ENCODE peak calls at places on chromosomes 13 and 19, in five cellular contexts. One of them, this sample, is unnamed. For H3K4me1, the result is how much of the 10 kb centered on the place peaks cover.

GRCh38 chr19:3565177-3565576 is 7.6 kb upstream of the HMG20B start:
- DNase-seq in HepG2: peak
- DNase-seq in pancreas: no peak
- DNase-seq in breast epithelium: no peak
- DNase-seq in left lung: no peak
- DNase-seq in this sample: no peak

GRCh38 chr13:104408733-104409132 is 1342.5 kb upstream of the SLC10A2 start:
- DNase-seq in pancreas: no peak
- DNase-seq in left lung: no peak
- DNase-seq in HepG2: no peak
- DNase-seq in breast epithelium: no peak
- DNase-seq in this sample: no peak

GRCh38 chr19:2841858-2842574 is 741 bp downstream of the ZNF555 start:
- DNase-seq in pancreas: no peak
- DNase-seq in breast epithelium: no peak
- DNase-seq in HepG2: no peak
- DNase-seq in left lung: no peak
- DNase-seq in this sample: peak

GRCh38 chr13:94950303-94950702 is 238.0 kb upstream of the SOX21 start:
- DNase-seq in left lung: no peak
- DNase-seq in breast epithelium: no peak
- DNase-seq in HepG2: no peak
- DNase-seq in pancreas: no peak
- DNase-seq in this sample: no peak

GRCh38 chr19:46731007-46731501 is 14.1 kb upstream of the PRKD2 start:
- DNase-seq in left lung: peak
- DNase-seq in pancreas: no peak
- DNase-seq in breast epithelium: no peak
- DNase-seq in HepG2: no peak
- DNase-seq in this sample: no peak

GRCh38 chr13:37453246-37453645 is 145.3 kb downstream of the POSTN start:
- DNase-seq in HepG2: no peak
- DNase-seq in breast epithelium: no peak
- DNase-seq in pancreas: no peak
- DNase-seq in left lung: no peak
- DNase-seq in this sample: no peak

GRCh38 chr13:75587679-75588078 is 38.1 kb downstream of the UCHL3 start:
- DNase-seq in breast epithelium: no peak
- DNase-seq in left lung: no peak
- DNase-seq in pancreas: no peak
- DNase-seq in HepG2: peak
- DNase-seq in this sample: no peak

GRCh38 chr13:46288570-46289259 is 77.0 kb downstream of the LRRC63 start:
- DNase-seq in breast epithelium: no peak
- DNase-seq in left lung: no peak
- DNase-seq in pancreas: no peak
- DNase-seq in HepG2: peak
- DNase-seq in this sample: peak

GRCh38 chr19:19420570-19421301 is 15.3 kb downstream of the GATAD2A start:
- DNase-seq in left lung: no peak
- DNase-seq in pancreas: no peak
- DNase-seq in HepG2: no peak
- DNase-seq in breast epithelium: no peak
- DNase-seq in this sample: no peak

GRCh38 chr19:16641695-16642094 is 13.7 kb upstream of the MED26 start:
- DNase-seq in HepG2: no peak
- DNase-seq in breast epithelium: no peak
- DNase-seq in left lung: no peak
- DNase-seq in pancreas: no peak
- DNase-seq in this sample: no peak

GRCh38 chr19:658916-659839 is 3.8 kb downstream of the RNF126 start:
- DNase-seq in breast epithelium: no peak
- DNase-seq in HepG2: no peak
- DNase-seq in pancreas: no peak
- DNase-seq in left lung: no peak
- DNase-seq in this sample: peak

GRCh38 chr19:10132848-10133350 is 13.2 kb upstream of the EIF3G start:
- DNase-seq in HepG2: no peak
- DNase-seq in left lung: no peak
- DNase-seq in pancreas: no peak
- DNase-seq in breast epithelium: no peak
- DNase-seq in this sample: no peak

GRCh38 chr19:801030-801860 is 4.0 kb downstream of the PTBP1 start:
- DNase-seq in breast epithelium: no peak
- DNase-seq in HepG2: no peak
- DNase-seq in pancreas: peak
- DNase-seq in left lung: peak
- DNase-seq in this sample: no peak

GRCh38 chr13:35920816-35921215 is 210.4 kb downstream of the DCLK1 start:
- DNase-seq in HepG2: no peak
- DNase-seq in pancreas: no peak
- DNase-seq in left lung: no peak
- DNase-seq in breast epithelium: no peak
- DNase-seq in this sample: no peak

GRCh38 chr19:48837081-48837524 is 812 bp upstream of the HSD17B14 start:
- DNase-seq in pancreas: peak
- DNase-seq in left lung: peak
- DNase-seq in HepG2: no peak
- DNase-seq in breast epithelium: peak
- DNase-seq in this sample: peak

GRCh38 chr13:47211106-47211505 is 314.3 kb upstream of the HTR2A start:
- DNase-seq in breast epithelium: no peak
- DNase-seq in left lung: no peak
- DNase-seq in HepG2: no peak
- DNase-seq in pancreas: no peak
- DNase-seq in this sample: no peak

GRCh38 chr19:49801966-49802661 is 11.0 kb downstream of the FUZ start:
- DNase-seq in pancreas: peak
- DNase-seq in HepG2: no peak
- DNase-seq in left lung: peak
- DNase-seq in breast epithelium: peak
- DNase-seq in this sample: no peak

GRCh38 chr19:53818756-53819155 is 5.4 kb downstream of the NLRP12 start:
- DNase-seq in breast epithelium: no peak
- DNase-seq in pancreas: no peak
- DNase-seq in left lung: no peak
- DNase-seq in HepG2: no peak
- DNase-seq in this sample: no peak

DNA sequence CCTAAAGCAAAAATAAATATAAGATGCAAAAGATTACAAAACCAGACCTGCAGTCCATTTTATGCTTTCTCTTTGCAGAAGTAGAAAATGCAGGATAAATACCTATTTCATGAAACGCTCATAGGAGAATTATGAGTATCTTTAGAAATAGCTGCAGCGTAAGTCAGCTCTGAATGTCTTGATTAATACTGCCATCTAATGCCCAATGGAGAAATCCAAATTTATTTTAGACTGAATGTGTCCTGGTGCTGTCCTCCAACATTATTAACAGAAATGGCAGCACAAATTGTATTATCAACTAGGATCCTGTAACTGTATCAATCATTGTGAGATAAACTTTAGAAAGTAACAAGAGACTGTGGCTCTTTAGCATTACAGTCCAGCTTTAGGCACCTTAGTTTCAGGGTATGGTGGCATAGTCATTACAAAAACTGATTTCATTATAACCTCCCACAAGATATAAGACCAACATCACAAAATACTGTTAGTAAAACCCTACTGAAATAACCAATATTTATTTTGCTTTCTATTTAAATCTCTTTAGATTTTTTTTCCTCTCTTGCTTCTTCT is 162.1 kb upstream of the MIR17HG start:
- DNase-seq in breast epithelium: no peak
- DNase-seq in left lung: no peak
- DNase-seq in pancreas: no peak
- DNase-seq in HepG2: peak
- DNase-seq in this sample: peak
- TF ChIP-seq CTCF in breast epithelium: no peak
- TF ChIP-seq CTCF in left lung: peak
- TF ChIP-seq CTCF in pancreas: no peak
- TF ChIP-seq CTCF in HepG2: no peak
- TF ChIP-seq CTCF in this sample: no peak

GRCh38 chr19:52535831-52536800 is 8.6 kb downstream of the ZNF808 start:
- DNase-seq in pancreas: peak
- DNase-seq in HepG2: no peak
- DNase-seq in breast epithelium: peak
- DNase-seq in left lung: peak
- DNase-seq in this sample: peak
- H3K4me3 ChIP-seq in pancreas: peak
- H3K4me3 ChIP-seq in HepG2: no peak
- H3K4me3 ChIP-seq in breast epithelium: peak
- H3K4me3 ChIP-seq in left lung: peak
- H3K4me3 ChIP-seq in this sample: peak

DNA sequence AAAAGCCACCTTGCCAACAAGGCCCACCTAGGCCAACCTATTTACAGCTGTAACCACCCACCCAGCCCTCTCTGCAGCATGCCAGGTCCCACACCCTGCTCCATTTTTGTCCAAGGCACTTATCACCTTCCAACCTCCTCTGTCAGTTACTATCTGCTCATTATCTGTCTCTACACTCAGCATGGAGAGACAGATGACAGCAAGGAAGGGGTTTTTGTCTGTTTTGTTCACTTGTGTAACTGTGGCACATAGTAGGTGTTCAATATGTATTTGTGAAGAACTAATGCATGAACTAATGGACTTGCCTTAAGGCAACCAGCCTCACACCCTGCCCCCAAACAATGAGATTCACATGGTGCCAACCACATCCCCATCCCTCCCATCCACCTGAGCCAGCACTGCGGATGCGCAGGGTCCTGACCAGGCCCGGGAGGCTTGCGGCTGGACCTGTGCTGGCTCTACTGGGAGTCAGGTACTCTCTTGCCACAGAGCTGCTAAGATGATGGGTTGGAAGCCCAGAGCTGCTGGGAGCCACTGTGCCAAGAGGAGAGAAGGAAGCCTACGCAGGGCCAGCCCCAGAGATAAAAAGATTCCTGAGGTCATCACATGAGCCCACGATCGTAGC is 17.2 kb downstream of the DEDD2 start:
- DNase-seq in breast epithelium: no peak
- DNase-seq in pancreas: no peak
- DNase-seq in HepG2: no peak
- DNase-seq in left lung: no peak
- DNase-seq in this sample: no peak
- H3K4me1 ChIP-seq in breast epithelium: under half
- H3K4me1 ChIP-seq in pancreas: under half
- H3K4me1 ChIP-seq in HepG2: under half
- H3K4me1 ChIP-seq in left lung: half or more
- H3K4me1 ChIP-seq in this sample: half or more

GRCh38 chr13:22040810-22041364 is 370.0 kb downstream of the FGF9 start:
- DNase-seq in HepG2: no peak
- DNase-seq in pancreas: no peak
- DNase-seq in left lung: no peak
- DNase-seq in breast epithelium: no peak
- DNase-seq in this sample: no peak
- TF ChIP-seq CTCF in HepG2: no peak
- TF ChIP-seq CTCF in pancreas: no peak
- TF ChIP-seq CTCF in left lung: no peak
- TF ChIP-seq CTCF in breast epithelium: no peak
- TF ChIP-seq CTCF in this sample: no peak

GRCh38 chr19:35040474-35040825 is 1.1 kb upstream of the HPN start:
- DNase-seq in pancreas: peak
- DNase-seq in left lung: no peak
- DNase-seq in breast epithelium: no peak
- DNase-seq in HepG2: no peak
- DNase-seq in this sample: no peak
- H3K4me3 ChIP-seq in pancreas: peak
- H3K4me3 ChIP-seq in left lung: peak
- H3K4me3 ChIP-seq in breast epithelium: peak
- H3K4me3 ChIP-seq in HepG2: peak
- H3K4me3 ChIP-seq in this sample: no peak

GRCh38 chr13:44300895-44301638 is 72.6 kb upstream of the SERP2 start:
- DNase-seq in HepG2: no peak
- DNase-seq in breast epithelium: peak
- DNase-seq in pancreas: peak
- DNase-seq in left lung: peak
- DNase-seq in this sample: no peak

GRCh38 chr13:44303681-44304432 is 69.8 kb upstream of the SERP2 start:
- DNase-seq in left lung: no peak
- DNase-seq in breast epithelium: peak
- DNase-seq in HepG2: no peak
- DNase-seq in pancreas: no peak
- DNase-seq in this sample: no peak

GRCh38 chr13:44302948-44303575 is 70.6 kb upstream of the SERP2 start:
- DNase-seq in HepG2: no peak
- DNase-seq in breast epithelium: no peak
- DNase-seq in left lung: no peak
- DNase-seq in pancreas: no peak
- DNase-seq in this sample: no peak

GRCh38 chr13:44301639-44302015 is 72.0 kb upstream of the SERP2 start:
- DNase-seq in breast epithelium: no peak
- DNase-seq in left lung: no peak
- DNase-seq in HepG2: no peak
- DNase-seq in pancreas: no peak
- DNase-seq in this sample: no peak

DNA sequence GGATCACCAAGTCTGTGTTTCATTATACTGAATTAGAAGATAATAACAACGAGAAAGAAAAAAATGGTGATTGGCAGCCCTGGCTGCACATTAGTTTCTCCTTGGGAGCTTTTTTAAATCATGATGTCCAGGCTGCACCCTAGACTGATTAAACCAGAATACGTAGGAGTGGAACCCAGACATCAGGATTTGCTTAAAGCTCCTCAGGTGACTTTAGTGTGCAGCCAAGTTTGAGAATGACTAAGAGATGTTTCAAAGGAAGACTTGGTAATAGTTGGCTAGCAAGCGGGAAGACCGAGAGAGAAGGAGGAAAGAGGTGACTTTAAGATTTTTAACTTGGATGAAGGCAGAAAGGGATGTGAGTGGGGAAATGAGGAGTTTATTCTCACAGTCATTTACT is 71.4 kb upstream of the SERP2 start:
- DNase-seq in HepG2: no peak
- DNase-seq in breast epithelium: no peak
- DNase-seq in left lung: no peak
- DNase-seq in pancreas: no peak
- DNase-seq in this sample: no peak
- H3K4me1 ChIP-seq in HepG2: under half
- H3K4me1 ChIP-seq in breast epithelium: under half
- H3K4me1 ChIP-seq in left lung: under half
- H3K4me1 ChIP-seq in pancreas: under half
- H3K4me1 ChIP-seq in this sample: under half